ENCODE peak calls at places on chromosomes 12 and 14, in eight cellular contexts. V is neural progenitor cell, G is GM23248, W is Peyer's patch, K is aorta, Y is body of pancreas, B is fibroblast of lung, C is neuronal stem cell. I is an unnamed sample. For H3K27me3, the result is how much of the 10 kb centered on the place peaks cover.

GRCh38 chr14:67343601-67344230 is 15.9 kb downstream of the ATP6V1D start:
- DNase-seq in K (no peak), G (no peak), B (peak), Y (no peak), V (no peak), W (no peak), C (no peak), I (no peak)

GRCh38 chr12:3366451-3367155 is 124.4 kb upstream of the PRMT8 start:
- DNase-seq in K (no peak), V (no peak), W (no peak), G (no peak), Y (peak), B (no peak), C (no peak), I (no peak)

GRCh38 chr14:44963775-44964380 is 1.9 kb downstream of the TOGARAM1 start:
- DNase-seq in C (no peak), W (no peak), Y (no peak), K (no peak), V (peak), B (peak), G (peak), I (peak)

GRCh38 chr12:79659961-79660431 is 30.8 kb downstream of the PAWR start:
- DNase-seq in K (no peak), W (no peak), G (peak), Y (no peak), C (no peak), B (peak), V (no peak), I (no peak)

GRCh38 chr12:57609781-57610552 is 1.3 kb upstream of the ARHGEF25 start:
- DNase-seq in Y (no peak), C (no peak), G (no peak), B (no peak), W (no peak), V (peak), K (no peak), I (peak)

GRCh38 chr14:82412545-82412944 is 878.9 kb upstream of the SEL1L start:
- DNase-seq in V (no peak), G (no peak), W (no peak), K (no peak), C (no peak), B (no peak), Y (no peak), I (no peak)

GRCh38 chr12:120554658-120555057 is 20.5 kb downstream of the RNF10 start:
- DNase-seq in B (no peak), V (no peak), W (no peak), Y (no peak), C (no peak), K (no peak), G (no peak), I (peak)

GRCh38 chr12:104998423-104999346 is 12.6 kb downstream of the NOPCHAP1 start:
- DNase-seq in V (no peak), Y (peak), B (no peak), W (no peak), K (no peak), G (no peak), C (no peak), I (peak)

GRCh38 chr14:61188936-61189808 is 92.0 kb downstream of the TMEM30B start:
- DNase-seq in W (no peak), C (peak), Y (peak), G (peak), V (peak), B (peak), K (peak), I (peak)

GRCh38 chr12:31035944-31036665 is 37.6 kb upstream of the DDX11 start:
- DNase-seq in W (no peak), B (peak), C (no peak), K (no peak), V (no peak), Y (no peak), G (peak), I (no peak)

GRCh38 chr12:132761032-132761910 is at the start of gene ANKLE2:
- DNase-seq in Y (peak), W (peak), K (peak), B (peak), V (peak), G (peak), C (peak), I (peak)

GRCh38 chr12:1846421-1847405 is 26.3 kb downstream of the LRTM2 start:
- DNase-seq in K (no peak), Y (no peak), W (no peak), C (no peak), B (no peak), G (no peak), V (no peak), I (no peak)

GRCh38 chr14:51548187-51548586 is 103.5 kb upstream of the FRMD6 start:
- DNase-seq in B (peak), K (no peak), Y (no peak), G (peak), V (no peak), W (no peak), C (no peak), I (no peak)

GRCh38 chr14:22452330-22452729 is 136.7 kb downstream of the DAD1 start:
- DNase-seq in V (no peak), B (no peak), G (no peak), W (no peak), Y (no peak), C (no peak), K (no peak), I (no peak)
- H3K4me3 ChIP-seq in V (no peak), B (no peak), G (no peak), W (no peak), Y (no peak), C (no peak), K (no peak), I (no peak)

DNA sequence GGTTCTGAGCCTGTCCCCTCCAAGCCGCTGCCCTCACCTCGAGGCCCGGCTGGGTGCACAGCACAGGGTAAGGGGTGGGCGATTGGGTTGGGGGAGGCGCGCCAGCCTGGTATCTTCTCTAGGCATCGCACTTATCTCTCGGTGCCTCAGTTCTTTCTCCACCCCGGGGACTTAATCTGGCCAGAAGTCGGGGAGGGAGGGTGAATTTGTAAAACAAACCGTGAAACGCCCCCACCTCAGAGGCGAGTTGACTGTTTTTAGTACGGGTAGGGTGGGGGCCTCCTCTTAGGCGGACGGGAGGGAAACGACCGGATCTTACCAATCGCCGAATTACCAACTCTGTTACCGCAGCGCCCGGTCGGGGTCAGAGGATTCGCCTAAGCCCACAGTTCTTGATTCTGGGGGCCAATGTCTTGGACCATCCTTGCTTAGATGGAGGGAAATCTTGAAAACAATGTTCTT is 1.4 kb upstream of the TBX3 start:
- DNase-seq in B (no peak), K (no peak), C (no peak), G (no peak), W (no peak), Y (no peak), V (peak), I (no peak)
- H3K27me3 ChIP-seq in B (under half), K (under half), C (half or more), G (under half), W (under half), Y (under half), V (half or more), I (half or more)

GRCh38 chr12:122421263-122421814 is 1.1 kb downstream of the CLIP1 start:
- DNase-seq in Y (peak), B (peak), W (peak), C (no peak), K (peak), V (no peak), G (peak), I (peak)
- H3K4me3 ChIP-seq in Y (peak), B (peak), W (peak), C (peak), K (peak), V (peak), G (peak), I (peak)

GRCh38 chr14:29894030-29894429 is 33.6 kb downstream of the PRKD1 start:
- DNase-seq in V (no peak), W (no peak), G (no peak), C (no peak), Y (no peak), K (no peak), B (no peak), I (no peak)
- H3K27me3 ChIP-seq in V (under half), W (under half), G (under half), C (under half), Y (under half), K (under half), B (under half), I (under half)